ENCODE peak calls at places on chromosomes 1 and 21, in five cellular contexts. I is GM12878, P is SK-N-SH, Z is K562, F is H1. D is an unnamed sample.

GRCh38 chr1:180131510-180131909 is 23.2 kb upstream of the QSOX1 start:
- DNase-seq in F (no peak), P (no peak), I (no peak), Z (no peak), D (no peak)

GRCh38 chr1:180936110-180937011 is 23.7 kb downstream of the KIAA1614 start:
- DNase-seq in P (no peak), Z (no peak), F (no peak), I (no peak), D (no peak)

GRCh38 chr1:77825356-77825709 is 45.9 kb downstream of the MIGA1 start:
- DNase-seq in I (peak; percentile 1), P (no peak), Z (no peak), F (no peak), D (no peak)

GRCh38 chr1:115771847-115772457 is 3.4 kb upstream of the CASQ2 start:
- DNase-seq in F (peak; percentile 53), I (peak; percentile 53), P (peak; percentile 68), Z (peak; percentile 68), D (peak; percentile 91)

GRCh38 chr1:198776602-198777029 is 137.8 kb downstream of the PTPRC start:
- DNase-seq in F (no peak), I (no peak), Z (no peak), P (no peak), D (no peak)

GRCh38 chr1:212433577-212434462 is 1.1 kb downstream of the NENF start:
- DNase-seq in Z (no peak), P (peak; percentile 31), I (no peak), F (no peak), D (no peak)

GRCh38 chr1:15452866-15453571 is 3.5 kb upstream of the CELA2A start:
- DNase-seq in P (no peak), I (no peak), F (no peak), Z (no peak), D (no peak)

GRCh38 chr1:166165661-166166399 is 971 bp downstream of the FAM78B start:
- DNase-seq in I (no peak), F (no peak), P (peak; percentile 46), Z (no peak), D (no peak)

GRCh38 chr1:199073166-199073565 is 434.3 kb downstream of the PTPRC start:
- DNase-seq in I (no peak), F (no peak), Z (no peak), P (no peak), D (no peak)

GRCh38 chr1:111219466-111220286 is 7.8 kb upstream of the CHI3L2 start:
- DNase-seq in I (peak; percentile 99), F (no peak), Z (no peak), P (no peak), D (no peak)

GRCh38 chr21:27290020-27290419 is 323.1 kb upstream of the ADAMTS5 start:
- DNase-seq in F (no peak), P (no peak), I (no peak), Z (no peak), D (no peak)

GRCh38 chr21:27291006-27291405 is 324.1 kb upstream of the ADAMTS5 start:
- DNase-seq in P (no peak), F (no peak), Z (no peak), I (no peak), D (no peak)

GRCh38 chr21:27292851-27293638 is 326.2 kb upstream of the ADAMTS5 start:
- DNase-seq in Z (no peak), F (no peak), P (peak; percentile 28), I (no peak), D (no peak)

GRCh38 chr21:27292229-27292628 is 325.3 kb upstream of the ADAMTS5 start:
- DNase-seq in Z (no peak), I (no peak), P (no peak), F (no peak), D (no peak)
- TF ChIP-seq JUND in Z (no peak), I (no peak), P (peak; percentile 39), F (no peak), D (no peak)

DNA sequence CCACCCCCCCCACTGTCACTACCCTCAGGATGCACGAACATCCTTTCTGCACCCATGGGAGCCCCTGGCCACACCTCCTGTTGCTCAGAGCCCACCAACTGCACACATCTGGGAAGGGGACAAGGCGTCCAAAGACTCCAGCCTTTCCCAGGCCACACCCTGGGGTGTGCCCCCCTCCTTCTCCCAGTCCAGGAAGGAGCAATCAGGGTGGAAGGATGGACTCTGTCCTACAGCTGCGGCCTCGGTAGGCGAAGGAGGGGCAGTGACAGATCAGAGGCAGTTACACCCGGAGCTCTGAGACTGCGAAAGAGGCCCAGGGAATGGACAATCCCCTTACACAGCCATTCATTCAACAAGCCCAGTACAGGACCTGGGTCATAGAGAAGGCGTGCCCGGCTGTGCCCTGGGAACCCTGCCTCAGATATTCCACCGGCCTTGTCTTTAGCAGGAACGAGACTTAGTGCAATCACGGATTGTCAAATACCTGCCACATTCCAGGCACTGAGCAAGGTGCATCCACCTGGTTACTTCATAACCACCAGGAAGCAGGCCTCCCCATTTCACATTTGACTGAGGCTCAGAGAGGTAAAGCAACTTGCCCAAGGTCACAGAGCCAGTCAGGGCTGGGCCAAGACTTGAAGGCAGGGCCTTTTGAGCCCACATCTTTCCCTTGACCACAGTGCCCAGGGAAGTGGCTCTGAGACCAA is 9.4 kb downstream of the HSPG2 start:
- DNase-seq in F (no peak), I (no peak), Z (no peak), P (no peak), D (no peak)
- TF ChIP-seq JUND in F (no peak), I (no peak), Z (no peak), P (no peak), D (no peak)

DNA sequence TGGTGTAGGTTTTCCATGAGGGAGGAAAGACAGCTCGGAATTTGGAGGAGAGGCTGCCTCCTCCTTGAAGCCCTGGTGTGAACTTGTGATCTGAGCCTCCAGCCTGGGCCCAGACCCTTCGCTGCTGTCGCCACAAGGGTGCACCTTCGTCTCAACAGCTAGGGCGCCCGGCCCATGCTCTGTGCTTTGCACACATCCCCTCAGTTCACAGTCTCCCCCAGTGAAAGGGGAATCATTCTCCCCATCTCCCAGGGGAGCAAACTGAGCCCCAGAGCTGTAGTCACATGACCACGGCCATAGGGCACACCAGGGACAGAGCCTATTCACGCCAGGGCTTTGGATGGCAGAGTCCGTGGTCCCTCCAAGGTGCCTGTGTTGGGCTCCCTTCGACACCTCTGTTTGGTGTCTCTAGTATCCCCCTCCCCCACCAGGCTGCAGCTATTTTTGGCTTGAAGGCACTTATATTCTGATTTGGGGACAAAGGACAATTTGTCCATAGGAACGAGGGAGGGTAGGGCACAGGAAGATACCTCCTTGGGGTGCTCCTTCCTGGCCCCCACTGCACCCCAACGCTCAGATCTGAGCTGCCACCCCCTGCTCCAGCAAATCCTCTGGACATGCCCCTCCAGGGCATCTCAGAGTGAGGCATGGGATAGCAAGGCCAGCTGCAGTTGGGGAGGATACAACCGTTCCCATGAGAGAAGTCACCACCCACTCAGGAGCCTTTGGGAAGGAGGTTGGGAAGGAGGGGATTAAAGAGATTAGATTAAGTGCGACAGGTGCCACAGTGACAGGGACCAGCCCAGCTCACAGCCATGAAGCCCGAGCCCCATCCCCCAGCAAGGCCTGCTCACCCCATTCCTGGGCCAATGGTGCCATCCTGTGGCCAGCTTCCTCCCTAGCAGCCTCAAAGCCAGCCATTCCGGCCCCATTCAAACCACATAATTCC is 15.7 kb downstream of the MATN1 start:
- DNase-seq in F (no peak), I (no peak), Z (peak; percentile 90), P (peak; percentile 90), D (peak; percentile 67)
- TF ChIP-seq JUND in F (no peak), I (no peak), Z (no peak), P (no peak), D (no peak)

GRCh38 chr1:22860883-22861385 is 111.7 kb downstream of the LACTBL1 start:
- DNase-seq in F (no peak), I (no peak), P (no peak), Z (no peak), D (no peak)

GRCh38 chr1:22863766-22864165 is 108.9 kb downstream of the LACTBL1 start:
- DNase-seq in I (no peak), Z (no peak), F (no peak), P (no peak), D (no peak)

GRCh38 chr1:22860414-22860800 is 112.3 kb downstream of the LACTBL1 start:
- DNase-seq in Z (no peak), F (no peak), I (no peak), P (no peak), D (no peak)

GRCh38 chr1:22862752-22863151 is 109.9 kb downstream of the LACTBL1 start:
- DNase-seq in P (no peak), I (no peak), F (no peak), Z (no peak), D (no peak)

GRCh38 chr1:22861764-22862440 is 110.8 kb downstream of the LACTBL1 start:
- DNase-seq in P (peak; percentile 86), F (no peak), Z (peak; percentile 76), I (no peak), D (peak; percentile 11)
- TF ChIP-seq JUND in P (no peak), F (no peak), Z (no peak), I (no peak), D (no peak)

DNA sequence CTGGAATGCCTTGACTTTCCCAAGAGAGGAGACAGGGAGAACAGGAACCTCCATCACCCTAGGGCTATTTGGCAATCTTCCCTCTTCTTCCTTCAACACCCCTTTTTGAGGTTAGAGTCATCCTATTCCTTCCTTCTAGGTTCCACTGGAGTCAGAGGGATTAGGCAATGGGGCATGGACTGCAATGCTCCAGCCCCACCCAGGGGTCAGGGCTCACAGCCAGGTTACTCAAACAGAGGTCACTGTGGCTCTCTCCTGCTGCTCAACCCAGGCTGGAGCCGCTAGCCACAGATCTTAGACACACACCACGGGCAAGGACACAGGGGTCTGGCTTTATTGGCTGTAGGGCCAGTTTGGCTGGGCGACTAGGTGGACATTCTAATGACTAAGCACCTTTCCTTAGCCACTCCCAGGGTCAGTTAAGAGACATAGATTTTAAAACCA is 145.5 kb upstream of the NRIP1 start:
- DNase-seq in I (no peak), P (no peak), Z (peak; percentile 38), F (no peak), D (peak; percentile 98)
- TF ChIP-seq JUND in I (no peak), P (no peak), Z (no peak), F (no peak), D (peak; percentile 56)

GRCh38 chr21:32921632-32922230 is 104.0 kb upstream of the OLIG2 start:
- DNase-seq in Z (peak; percentile 42), P (no peak), F (peak; percentile 23), I (no peak), D (no peak)
- TF ChIP-seq JUND in Z (peak; percentile 14), P (no peak), F (no peak), I (no peak), D (no peak)

D was measured in T47D.